ENCODE peak calls at places on chromosomes 1 and 21, in eight cellular contexts. V is A549, X is WTC11, U is IMR-90, D is K562, O is H1, M is HepG2, H is SK-N-SH. N is an unnamed sample.

GRCh38 chr1:153877112-153877511 is 45.7 kb downstream of the GATAD2B start:
- DNase-seq in V (no peak), X (no peak), U (no peak), D (no peak), O (no peak), M (no peak), H (no peak), N (no peak)

GRCh38 chr1:39575191-39576015 is 1.2 kb downstream of the PABPC4 start:
- DNase-seq in V (no peak), X (no peak), U (peak; percentile 81), D (peak; percentile 85), O (no peak), M (peak; percentile 16), H (peak; percentile 76), N (no peak)

GRCh38 chr21:41511858-41512257 is 3.9 kb upstream of the TMPRSS2 start:
- DNase-seq in V (no peak), X (no peak), U (no peak), D (no peak), O (no peak), M (no peak), H (no peak), N (no peak)

GRCh38 chr21:17195965-17196364 is 316.9 kb upstream of the CXADR start:
- DNase-seq in V (no peak), X (no peak), U (no peak), D (no peak), O (no peak), M (no peak), H (no peak), N (no peak)

GRCh38 chr1:2380816-2381591 is 10.3 kb downstream of the MORN1 start:
- DNase-seq in V (no peak), X (no peak), U (no peak), D (no peak), O (no peak), M (no peak), H (no peak), N (no peak)

GRCh38 chr1:55285849-55286248 is 70.7 kb upstream of the USP24 start:
- DNase-seq in V (peak; percentile 51), X (no peak), U (no peak), D (no peak), O (no peak), M (no peak), H (no peak), N (no peak)

GRCh38 chr1:115233598-115233997 is 104.5 kb downstream of the NGF start:
- DNase-seq in V (no peak), X (no peak), U (no peak), D (no peak), O (no peak), M (no peak), H (no peak), N (no peak)

GRCh38 chr1:43668956-43669355 is 19.0 kb downstream of the KDM4A start:
- DNase-seq in V (no peak), X (no peak), U (peak; percentile 54), D (no peak), O (no peak), M (no peak), H (no peak), N (no peak)

DNA sequence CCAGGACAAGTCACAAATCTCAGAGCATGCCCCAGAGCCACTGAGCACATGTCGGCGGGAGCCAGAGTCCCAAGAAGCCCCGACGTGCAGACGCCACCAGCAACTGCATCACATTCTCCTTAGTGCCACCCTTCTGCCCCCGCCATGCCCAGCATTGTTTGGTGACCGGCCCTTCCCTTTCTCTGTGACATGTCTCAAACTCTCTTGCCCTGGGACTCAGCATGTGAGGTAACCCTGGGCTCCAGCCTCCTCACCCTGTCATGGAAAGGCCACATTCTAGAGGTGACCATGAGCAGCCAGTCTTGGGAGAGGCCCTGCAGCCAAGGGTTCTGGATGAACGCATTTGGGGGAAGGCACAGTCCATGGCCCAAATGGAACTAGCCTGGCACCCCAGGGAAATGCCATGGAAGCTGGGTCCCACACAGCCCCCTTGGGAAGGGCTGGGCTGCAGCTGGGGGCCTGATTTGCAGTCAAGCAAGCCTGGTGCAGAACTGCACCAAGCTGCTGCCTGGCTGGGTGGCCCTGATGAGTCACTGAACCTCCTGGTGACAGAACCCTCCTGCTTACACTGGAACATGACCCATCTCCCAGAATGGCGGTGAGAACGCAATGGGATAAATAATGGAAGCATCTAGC is 94.4 kb downstream of the ITPKB start:
- DNase-seq in V (no peak), X (no peak), U (peak; percentile 42), D (no peak), O (no peak), M (no peak), H (no peak), N (no peak)
- TF ChIP-seq USF2 in V (no peak), X (no peak), U (no peak), D (no peak), O (no peak), M (no peak), H (no peak), N (no peak)

GRCh38 chr1:62269439-62269838 is 49.8 kb downstream of the KANK4 start:
- DNase-seq in V (no peak), X (no peak), U (no peak), D (no peak), O (no peak), M (no peak), H (no peak), N (no peak)

GRCh38 chr1:62273953-62274352 is 45.3 kb downstream of the KANK4 start:
- DNase-seq in V (no peak), X (no peak), U (no peak), D (no peak), O (no peak), M (no peak), H (no peak), N (no peak)

GRCh38 chr1:62274496-62274895 is 44.7 kb downstream of the KANK4 start:
- DNase-seq in V (no peak), X (no peak), U (no peak), D (no peak), O (no peak), M (no peak), H (no peak), N (no peak)

GRCh38 chr1:62271137-62271536 is 48.1 kb downstream of the KANK4 start:
- DNase-seq in V (no peak), X (no peak), U (no peak), D (no peak), O (no peak), M (no peak), H (peak; percentile 81), N (no peak)

DNA sequence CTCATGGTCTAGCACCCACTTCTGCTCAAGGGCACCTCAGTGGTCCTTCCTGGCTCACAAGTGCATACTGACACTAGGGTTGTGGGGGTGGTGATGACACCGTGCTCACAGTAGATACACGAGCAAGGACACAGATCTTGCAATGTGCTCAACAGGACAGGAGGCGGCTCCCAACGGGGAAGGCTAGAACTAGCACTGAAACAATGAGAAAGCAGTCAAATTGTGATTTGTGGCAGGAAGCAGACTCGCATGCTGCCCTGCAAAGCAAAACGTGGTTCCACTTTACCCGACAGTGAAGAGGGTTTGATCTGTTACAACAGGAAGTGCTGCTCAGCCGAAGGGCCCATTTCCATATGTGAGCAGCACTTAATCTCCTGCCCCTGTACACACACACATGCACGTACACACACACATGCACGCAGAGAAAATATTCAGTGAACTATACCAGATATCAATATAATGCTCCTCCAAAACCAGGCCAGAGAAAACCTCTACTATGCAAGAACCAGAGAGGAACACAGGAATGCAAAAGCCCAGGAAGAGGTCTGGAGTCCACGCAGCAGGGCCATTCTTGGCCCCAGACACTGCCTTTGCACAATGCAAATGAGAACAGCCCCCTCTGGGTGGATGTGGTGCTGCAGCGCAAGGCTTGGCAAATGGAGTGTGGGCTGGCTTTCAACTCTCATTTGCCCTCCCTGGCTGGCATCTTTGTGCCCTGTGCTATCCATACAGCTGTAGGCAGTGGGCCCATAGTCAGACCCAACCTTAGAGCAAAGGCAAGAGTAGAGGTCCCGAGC is 47.1 kb downstream of the KANK4 start:
- DNase-seq in V (no peak), X (no peak), U (no peak), D (peak; percentile 9), O (no peak), M (no peak), H (peak; percentile 67), N (peak; percentile 26)
- TF ChIP-seq USF2 in V (no peak), X (no peak), U (no peak), D (no peak), O (no peak), M (no peak), H (no peak), N (no peak)

GRCh38 chr1:46653405-46653853 is 14.7 kb downstream of the ATPAF1 start:
- DNase-seq in V (no peak), X (no peak), U (peak; percentile 69), D (no peak), O (no peak), M (no peak), H (no peak), N (no peak)
- TF ChIP-seq USF2 in V (no peak), X (no peak), U (no peak), D (no peak), O (no peak), M (no peak), H (no peak), N (no peak)

GRCh38 chr1:248696261-248696660 is 6.3 kb downstream of the OR14I1 start:
- DNase-seq in V (peak; percentile 55), X (no peak), U (no peak), D (peak; percentile 27), O (no peak), M (peak; percentile 63), H (peak; percentile 15), N (no peak)
- TF ChIP-seq USF2 in V (no peak), X (no peak), U (no peak), D (no peak), O (no peak), M (no peak), H (no peak), N (no peak)

GRCh38 chr1:69377507-69377906 is 190.2 kb upstream of the LRRC7 start:
- DNase-seq in V (no peak), X (no peak), U (no peak), D (peak; percentile 52), O (no peak), M (no peak), H (no peak), N (no peak)
- TF ChIP-seq USF2 in V (no peak), X (no peak), U (no peak), D (no peak), O (no peak), M (no peak), H (no peak), N (no peak)

DNA sequence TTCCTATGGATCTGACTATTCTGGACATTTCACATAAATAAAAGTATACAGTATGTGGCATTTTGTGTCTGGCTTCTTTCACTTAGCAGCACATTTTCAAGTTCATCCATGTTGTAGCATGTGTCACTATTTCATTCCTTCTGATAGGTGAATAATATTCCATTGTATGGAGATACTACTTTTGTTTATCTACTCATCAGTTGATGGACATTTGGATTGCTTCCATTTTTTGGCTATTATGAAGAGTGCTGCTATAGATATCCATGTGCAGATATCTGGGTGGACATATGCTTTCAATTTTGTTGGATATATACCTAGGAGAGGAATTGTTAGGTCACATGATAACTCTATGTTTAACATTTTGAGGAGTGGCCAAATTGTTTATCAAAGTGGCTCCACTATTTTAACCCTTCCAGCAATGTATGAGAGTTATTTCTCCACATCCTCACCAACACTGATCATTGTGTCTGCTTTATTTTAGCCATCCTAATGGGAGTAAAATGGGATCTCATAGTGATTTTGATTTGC is 21.9 kb upstream of the MEF2D start:
- DNase-seq in V (no peak), X (no peak), U (no peak), D (no peak), O (no peak), M (no peak), H (peak; percentile 36), N (no peak)
- TF ChIP-seq USF2 in V (no peak), X (no peak), U (no peak), D (no peak), O (no peak), M (no peak), H (no peak), N (no peak)

GRCh38 chr1:6675936-6676335 is 25.7 kb downstream of the DNAJC11 start:
- DNase-seq in V (no peak), X (no peak), U (no peak), D (no peak), O (no peak), M (no peak), H (no peak), N (no peak)
- TF ChIP-seq USF2 in V (no peak), X (no peak), U (no peak), D (no peak), O (no peak), M (no peak), H (no peak), N (no peak)